ENCODE peak calls at places on chromosomes 16 and 17, in eight cellular contexts. S is SJCRH30; D is HFF-Myc; T is suprapubic skin; Y is aorta; E is thyroid gland; Z is CD8-positive, alpha-beta memory T cell; A is BJ. U is an unnamed sample.

GRCh38 chr16:58266336-58266735 is 28.5 kb downstream of the PRSS54 start:
- DNase-seq in D (no peak), A (no peak), E (peak; percentile 44), T (no peak), Y (no peak), Z (no peak), S (no peak), U (no peak)

GRCh38 chr16:28183930-28184329 is 27.8 kb downstream of the XPO6 start:
- DNase-seq in Y (no peak), D (no peak), A (no peak), T (no peak), E (no peak), Z (no peak), S (peak; percentile 5), U (no peak)

GRCh38 chr16:57807252-57807967 is 5.1 kb upstream of the KIFC3 start:
- DNase-seq in T (no peak), A (no peak), S (peak; percentile 51), Z (no peak), Y (no peak), E (peak; percentile 80), D (no peak), U (no peak)

GRCh38 chr16:83113317-83113716 is 486.5 kb downstream of the CDH13 start:
- DNase-seq in D (no peak), Z (no peak), S (no peak), T (no peak), E (peak; percentile 49), Y (no peak), A (no peak), U (peak; percentile 71)

GRCh38 chr16:29848420-29849297 is 14.4 kb downstream of the CDIPT start:
- DNase-seq in D (no peak), Y (peak; percentile 93), T (peak; percentile 85), Z (peak; percentile 79), S (peak; percentile 79), A (no peak), E (peak; percentile 68), U (peak; percentile 89)

GRCh38 chr17:50807014-50807413 is 28.4 kb upstream of the WFIKKN2 start:
- DNase-seq in S (no peak), D (no peak), A (no peak), Z (no peak), Y (no peak), T (no peak), E (no peak), U (no peak)

GRCh38 chr16:74800216-74800871 is 25.7 kb upstream of the FA2H start:
- DNase-seq in E (no peak), Z (no peak), S (no peak), A (no peak), Y (no peak), T (no peak), D (no peak), U (no peak)

GRCh38 chr17:55144518-55144917 is 120.2 kb upstream of the HLF start:
- DNase-seq in Y (no peak), E (no peak), S (no peak), Z (no peak), T (no peak), A (no peak), D (no peak), U (no peak)

GRCh38 chr17:38320482-38320881 is 23.3 kb downstream of the GPR179 start:
- DNase-seq in E (no peak), A (no peak), T (peak; percentile 40), Z (no peak), S (no peak), Y (no peak), D (no peak), U (no peak)

GRCh38 chr17:72270530-72270929 is 149.7 kb downstream of the SOX9 start:
- DNase-seq in T (no peak), S (peak; percentile 41), Z (no peak), A (no peak), E (no peak), D (no peak), Y (peak; percentile 85), U (no peak)

GRCh38 chr16:6828690-6829089 is 504.0 kb upstream of the RBFOX1 start:
- DNase-seq in S (no peak), T (no peak), E (no peak), D (no peak), A (no peak), Y (no peak), Z (no peak), U (no peak)

GRCh38 chr16:49708491-49708890 is 147.4 kb downstream of the ZNF423 start:
- DNase-seq in E (no peak), S (no peak), A (no peak), D (no peak), Z (no peak), T (no peak), Y (no peak), U (no peak)

GRCh38 chr17:40309031-40309937 is at the start of gene RARA:
- DNase-seq in E (peak; percentile 60), Y (no peak), Z (peak; percentile 49), S (peak; percentile 65), D (no peak), T (peak; percentile 81), A (no peak), U (peak; percentile 88)

GRCh38 chr16:22314661-22315626 is 17.7 kb downstream of the POLR3E start:
- DNase-seq in S (no peak), A (no peak), E (no peak), Z (no peak), D (no peak), Y (no peak), T (no peak), U (peak; percentile 36)

GRCh38 chr16:29198731-29199521 is 207.6 kb downstream of the NPIPB11 start:
- DNase-seq in D (no peak), T (peak; percentile 62), Z (no peak), E (no peak), S (no peak), Y (peak; percentile 61), A (no peak), U (peak; percentile 19)

GRCh38 chr16:54422569-54422978 is 136.0 kb upstream of the IRX3 start:
- DNase-seq in T (no peak), S (no peak), D (no peak), Y (no peak), Z (no peak), E (no peak), A (no peak), U (no peak)

GRCh38 chr16:75461575-75461974 is 2.9 kb downstream of the TMEM170A start:
- DNase-seq in Z (no peak), A (no peak), E (no peak), S (no peak), Y (no peak), D (no peak), T (no peak), U (no peak)

GRCh38 chr16:89013692-89014455 is 36.9 kb upstream of the CBFA2T3 start:
- DNase-seq in E (no peak), T (no peak), A (no peak), S (no peak), Z (no peak), Y (peak; percentile 68), D (no peak), U (no peak)

GRCh38 chr16:30783280-30784109 is 3.5 kb downstream of the ZNF629 start:
- DNase-seq in Y (no peak), S (no peak), T (no peak), E (no peak), A (no peak), D (no peak), Z (no peak), U (no peak)

GRCh38 chr16:88869673-88869980 is 3.2 kb upstream of the PABPN1L start:
- DNase-seq in D (no peak), Y (no peak), Z (no peak), E (no peak), S (no peak), T (no peak), A (no peak), U (no peak)

GRCh38 chr17:14921936-14922335 is 343.2 kb downstream of the PMP22 start:
- DNase-seq in A (no peak), Z (no peak), E (no peak), T (no peak), Y (no peak), D (no peak), S (no peak), U (no peak)

GRCh38 chr17:39675390-39676082 is 7.3 kb downstream of the PNMT start:
- DNase-seq in A (no peak), E (no peak), D (no peak), S (no peak), Y (no peak), T (no peak), Z (no peak), U (no peak)

GRCh38 chr17:73064084-73064938 is 28.2 kb downstream of the SLC39A11 start:
- DNase-seq in S (peak; percentile 65), D (no peak), Y (no peak), E (peak; percentile 80), T (no peak), A (no peak), Z (no peak), U (no peak)

GRCh38 chr17:66340720-66341119 is 38.3 kb downstream of the PRKCA start:
- DNase-seq in D (no peak), E (no peak), T (no peak), Z (no peak), Y (no peak), A (no peak), S (peak; percentile 43), U (no peak)

GRCh38 chr16:445566-445965 is 20.1 kb downstream of the RAB11FIP3 start:
- DNase-seq in D (no peak), T (no peak), Z (no peak), A (no peak), S (no peak), E (no peak), Y (no peak), U (peak; percentile 42)

GRCh38 chr16:440627-441026 is 15.2 kb downstream of the RAB11FIP3 start:
- DNase-seq in A (no peak), Z (no peak), S (peak; percentile 97), T (no peak), D (no peak), Y (no peak), E (no peak), U (no peak)

GRCh38 chr16:441447-441846 is 16.0 kb downstream of the RAB11FIP3 start:
- DNase-seq in S (no peak), T (no peak), A (no peak), Y (no peak), D (no peak), Z (no peak), E (no peak), U (no peak)

GRCh38 chr16:442976-443375 is 17.5 kb downstream of the RAB11FIP3 start:
- DNase-seq in E (peak; percentile 38), A (no peak), D (no peak), S (no peak), T (no peak), Z (no peak), Y (no peak), U (no peak)
- H3K4me3 ChIP-seq in E (no peak overlapping the region), A (no peak overlapping the region), D (no peak overlapping the region), S (no peak overlapping the region), T (no peak overlapping the region), Z (no peak overlapping the region), Y (no peak overlapping the region), U (no peak overlapping the region)

GRCh38 chr17:1379930-1380313 is 20.1 kb downstream of the YWHAE start:
- DNase-seq in S (no peak), Y (peak; percentile 39), E (no peak), T (no peak), Z (no peak), A (no peak), D (no peak), U (no peak)
- H3K4me3 ChIP-seq in S (no peak overlapping the region), Y (no peak overlapping the region), E (no peak overlapping the region), T (no peak overlapping the region), Z (no peak overlapping the region), A (no peak overlapping the region), D (no peak overlapping the region), U (no peak overlapping the region)

GRCh38 chr17:4750606-4751005 is 10.9 kb upstream of the CXCL16 start:
- DNase-seq in A (no peak), E (no peak), Z (no peak), D (no peak), T (no peak), Y (peak; percentile 26), S (no peak), U (no peak)
- H3K4me3 ChIP-seq in A (no peak overlapping the region), E (no peak overlapping the region), Z (no peak overlapping the region), D (no peak overlapping the region), T (no peak overlapping the region), Y (no peak overlapping the region), S (no peak overlapping the region), U (no peak overlapping the region)

GRCh38 chr17:76566988-76567431 is 18.6 kb downstream of the ST6GALNAC2 start:
- DNase-seq in D (no peak), A (no peak), Y (no peak), E (no peak), Z (no peak), T (no peak), S (no peak), U (peak; percentile 43)
- H3K4me3 ChIP-seq in D (no peak overlapping the region), A (no peak overlapping the region), Y (no peak overlapping the region), E (no peak overlapping the region), Z (no peak overlapping the region), T (no peak overlapping the region), S (no peak overlapping the region), U (no peak overlapping the region)

U was measured in H7.